ENCODE peak calls at places on chromosomes 11 and 22, in five cellular contexts. R is lower lobe of right lung, B is fibroblast of the aortic adventitia, V is LoVo, T is RWPE1. U is an unnamed sample.

GRCh38 chr11:74957937-74958629 is 9.0 kb downstream of the SPCS2 start:
- DNase-seq in T (no peak), R (no peak), V (no peak), B (no peak), U (no peak)

GRCh38 chr22:18954333-18954732 is 18.2 kb upstream of the PRODH start:
- DNase-seq in R (peak; percentile 83), T (peak; percentile 36), V (peak; percentile 59), B (peak; percentile 36), U (peak; percentile 90)

GRCh38 chr11:68889948-68890446 is 13.6 kb downstream of the MRPL21 start:
- DNase-seq in T (no peak), R (no peak), V (no peak), B (peak; percentile 94), U (peak; percentile 87)

GRCh38 chr11:71336176-71336995 is 84.0 kb upstream of the SHANK2 start:
- DNase-seq in B (no peak), T (peak; percentile 22), R (no peak), V (no peak), U (peak; percentile 36)

GRCh38 chr11:103798029-103798428 is 238.4 kb upstream of the DDI1 start:
- DNase-seq in B (peak; percentile 90), R (no peak), T (no peak), V (no peak), U (no peak)

GRCh38 chr22:49353185-49353584 is 474.5 kb downstream of the BRD1 start:
- DNase-seq in T (no peak), R (peak; percentile 19), B (no peak), V (no peak), U (peak; percentile 67)

GRCh38 chr11:125110996-125111340 is 458 bp downstream of the TMEM218 start:
- DNase-seq in V (no peak), B (no peak), T (no peak), R (no peak), U (peak; percentile 47)

GRCh38 chr11:130839950-130840666 is 76.2 kb downstream of the SNX19 start:
- DNase-seq in R (no peak), B (peak; percentile 93), T (no peak), V (no peak), U (no peak)

GRCh38 chr11:35330924-35331323 is 88.4 kb downstream of the SLC1A2 start:
- DNase-seq in B (no peak), T (no peak), V (no peak), R (no peak), U (no peak)

GRCh38 chr11:125167292-125167953 is 2.9 kb downstream of the PKNOX2 start:
- DNase-seq in T (no peak), B (peak; percentile 56), R (no peak), V (no peak), U (no peak)

GRCh38 chr11:57763568-57763967 is 2.0 kb downstream of the CTNND1 start:
- DNase-seq in T (peak; percentile 74), V (peak; percentile 23), R (no peak), B (peak; percentile 47), U (no peak)

GRCh38 chr11:47518212-47518959 is 34.5 kb downstream of the CELF1 start:
- DNase-seq in T (no peak), B (no peak), V (no peak), R (no peak), U (no peak)

GRCh38 chr11:126772267-126772666 is 228.3 kb downstream of the KIRREL3 start:
- DNase-seq in T (no peak), V (no peak), B (no peak), R (no peak), U (no peak)

GRCh38 chr11:43697679-43698078 is 17.1 kb downstream of the HSD17B12 start:
- DNase-seq in R (no peak), B (peak; percentile 10), V (no peak), T (no peak), U (no peak)

GRCh38 chr11:118417801-118418200 is 16.4 kb downstream of the ATP5MG start:
- DNase-seq in R (no peak), T (no peak), B (no peak), V (no peak), U (no peak)

U was measured in posterior vena cava.